ENCODE peak calls at places on chromosomes 12 and 14, in six cellular contexts. H is occipital lobe, D is ACHN, J is dorsolateral prefrontal cortex, U is posterior cingulate gyrus, R is HS-27A. Y is an unnamed sample.

GRCh38 chr12:48818831-48819590 is 715 bp downstream of the CACNB3 start:
- DNase-seq in R (no peak), H (no peak), U (no peak), J (peak), D (no peak), Y (no peak)

GRCh38 chr12:28611501-28611900 is 421.2 kb downstream of the CCDC91 start:
- DNase-seq in D (no peak), J (no peak), H (no peak), U (no peak), R (no peak), Y (no peak)

GRCh38 chr14:101219896-101220703 is 316.6 kb upstream of the RTL1 start:
- DNase-seq in H (no peak), J (no peak), D (no peak), U (no peak), R (no peak), Y (no peak)

GRCh38 chr14:67704484-67705089 is 2.9 kb downstream of the RDH12 start:
- DNase-seq in R (no peak), J (peak), D (peak), H (no peak), U (no peak), Y (no peak)

GRCh38 chr12:130186101-130186465 is 23.8 kb downstream of the FZD10 start:
- DNase-seq in U (no peak), J (no peak), H (no peak), R (no peak), D (no peak), Y (no peak)

GRCh38 chr14:73746540-73747385 is 32.6 kb upstream of the PNMA1 start:
- DNase-seq in R (no peak), D (no peak), J (no peak), U (no peak), H (no peak), Y (no peak)

GRCh38 chr12:65364021-65364420 is 85.5 kb downstream of the MSRB3 start:
- DNase-seq in H (no peak), J (no peak), R (peak), D (no peak), U (no peak), Y (no peak)

GRCh38 chr14:23866269-23866668 is 87.3 kb upstream of the DHRS4 start:
- DNase-seq in J (no peak), H (no peak), D (no peak), R (no peak), U (no peak), Y (no peak)

GRCh38 chr14:76761198-76761848 is at the start of gene VASH1:
- DNase-seq in U (peak), D (peak), H (peak), J (peak), R (peak), Y (no peak)

GRCh38 chr14:77124345-77125274 is 17.0 kb downstream of the ZDHHC22 start:
- DNase-seq in U (peak), R (no peak), J (peak), H (peak), D (peak), Y (no peak)

GRCh38 chr14:91041450-91041849 is 19.0 kb downstream of the RPS6KA5 start:
- DNase-seq in H (no peak), R (no peak), J (no peak), U (no peak), D (no peak), Y (no peak)

Y was measured in BJ.